ENCODE peak calls at places on chromosomes 2 and 18, in seven cellular contexts. L, X, O, F, T, K and E are unnamed samples.
A peak's percentile ranks its signal among the peaks of the same experiment; 100 is the strongest.

GRCh38 chr2:69524799-69525198 is 87.6 kb upstream of the NFU1 start:
- DNase-seq in L (no peak), X (no peak), O (no peak), F (no peak), T (no peak), K (peak; percentile 47), E (no peak)

GRCh38 chr2:7997279-7997678 is 684.6 kb upstream of the ID2 start:
- DNase-seq in L (no peak), X (no peak), O (no peak), F (no peak), T (no peak), K (no peak), E (no peak)

GRCh38 chr2:231460073-231460861 is 4.0 kb downstream of the NCL start:
- DNase-seq in L (no peak), X (no peak), O (no peak), F (no peak), T (no peak), K (no peak), E (no peak)

GRCh38 chr2:144678741-144679140 is 158.8 kb upstream of the ZEB2 start:
- DNase-seq in L (no peak), X (no peak), O (no peak), F (no peak), T (no peak), K (peak; percentile 37), E (no peak)

GRCh38 chr2:40545645-40546044 is 93.8 kb upstream of the SLC8A1 start:
- DNase-seq in L (no peak), X (no peak), O (no peak), F (no peak), T (no peak), K (no peak), E (no peak)

GRCh38 chr2:190467575-190468083 is 59.5 kb downstream of the MFSD6 start:
- DNase-seq in L (no peak), X (no peak), O (peak; percentile 20), F (no peak), T (no peak), K (no peak), E (no peak)

GRCh38 chr2:189557373-189557772 is 23.2 kb downstream of the SLC40A1 start:
- DNase-seq in L (no peak), X (no peak), O (no peak), F (no peak), T (no peak), K (peak; percentile 88), E (no peak)

GRCh38 chr18:48021273-48021914 is 90.9 kb upstream of the SMAD2 start:
- DNase-seq in L (no peak), X (peak; percentile 10), O (no peak), F (no peak), T (no peak), K (no peak), E (no peak)

GRCh38 chr18:32714571-32715148 is 58.2 kb downstream of the KLHL14 start:
- DNase-seq in L (peak; percentile 4), X (peak; percentile 37), O (peak; percentile 69), F (no peak), T (no peak), K (peak; percentile 76), E (peak; percentile 14)

GRCh38 chr2:231007159-231008045 is 11.5 kb downstream of the SPATA3 start:
- DNase-seq in L (no peak), X (no peak), O (no peak), F (no peak), T (no peak), K (peak; percentile 13), E (no peak)

GRCh38 chr2:217756375-217757107 is 246.3 kb downstream of the TNS1 start:
- DNase-seq in L (peak; percentile 97), X (peak; percentile 93), O (peak; percentile 63), F (peak; percentile 76), T (peak; percentile 65), K (peak; percentile 18), E (no peak)

GRCh38 chr2:215654177-215654850 is 218.4 kb upstream of the FN1 start:
- DNase-seq in L (no peak), X (no peak), O (peak; percentile 76), F (no peak), T (no peak), K (no peak), E (peak; percentile 66)

GRCh38 chr2:86622878-86623548 is 652 bp downstream of the RNF103 start:
- DNase-seq in L (peak; percentile 29), X (peak; percentile 31), O (no peak), F (peak; percentile 79), T (peak; percentile 58), K (no peak), E (no peak)

GRCh38 chr18:66344227-66344626 is 259.7 kb downstream of the CDH19 start:
- DNase-seq in L (no peak), X (no peak), O (no peak), F (no peak), T (no peak), K (peak; percentile 25), E (no peak)

GRCh38 chr2:160005908-160006307 is 56.5 kb downstream of the PLA2R1 start:
- DNase-seq in L (no peak), X (no peak), O (no peak), F (no peak), T (no peak), K (no peak), E (no peak)

GRCh38 chr2:166610180-166610919 is 116.3 kb upstream of the SCN7A start:
- DNase-seq in L (no peak), X (peak; percentile 66), O (no peak), F (no peak), T (no peak), K (no peak), E (no peak)

GRCh38 chr2:139828011-139828410 is 1047.8 kb upstream of the NXPH2 start:
- DNase-seq in L (no peak), X (no peak), O (no peak), F (no peak), T (no peak), K (no peak), E (no peak)

GRCh38 chr2:3151153-3151918 is 226.3 kb downstream of the EIPR1 start:
- DNase-seq in L (no peak), X (no peak), O (no peak), F (no peak), T (no peak), K (no peak), E (no peak)

GRCh38 chr2:190891370-190891769 is 10.7 kb downstream of the GLS start:
- DNase-seq in L (no peak), X (no peak), O (no peak), F (no peak), T (no peak), K (no peak), E (no peak)

GRCh38 chr18:55552498-55553189 is 35.3 kb downstream of the TCF4 start:
- DNase-seq in L (peak; percentile 31), X (no peak), O (peak; percentile 35), F (no peak), T (no peak), K (no peak), E (no peak)

GRCh38 chr2:138470941-138471340 is 30.6 kb upstream of the SPOPL start:
- DNase-seq in L (no peak), X (no peak), O (no peak), F (no peak), T (no peak), K (no peak), E (no peak)

GRCh38 chr2:95275601-95276243 is 1.5 kb downstream of the PROM2 start:
- DNase-seq in L (no peak), X (peak; percentile 9), O (peak; percentile 8), F (peak; percentile 48), T (peak; percentile 68), K (peak; percentile 38), E (no peak)

GRCh38 chr18:63150326-63150725 is 169.2 kb downstream of the BCL2 start:
- DNase-seq in L (no peak), X (no peak), O (no peak), F (no peak), T (no peak), K (no peak), E (no peak)

GRCh38 chr2:96909651-96910050 is 39.8 kb upstream of the SEMA4C start:
- DNase-seq in L (no peak), X (no peak), O (no peak), F (no peak), T (no peak), K (no peak), E (no peak)

GRCh38 chr2:98717625-98718024 is 13.3 kb downstream of the MGAT4A start:
- DNase-seq in L (no peak), X (no peak), O (no peak), F (no peak), T (no peak), K (no peak), E (no peak)

GRCh38 chr2:108583903-108584520 is 49.7 kb downstream of the LIMS1 start:
- DNase-seq in L (peak; percentile 54), X (peak; percentile 40), O (peak; percentile 89), F (no peak), T (no peak), K (peak; percentile 69), E (peak; percentile 63)
- TF ChIP-seq CTCF in L (peak; percentile 71), X (peak; percentile 49), O (peak; percentile 79), F (peak; percentile 84), T (peak; percentile 76), K (peak; percentile 86), E (peak; percentile 77)

GRCh38 chr18:158128-159036 is at the start of gene USP14:
- DNase-seq in L (peak; percentile 93), X (peak; percentile 97), O (peak; percentile 98), F (peak; percentile 98), T (peak; percentile 96), K (peak; percentile 89), E (peak; percentile 87)
- TF ChIP-seq CTCF in L (no peak), X (no peak), O (no peak), F (no peak), T (no peak), K (no peak), E (no peak)

DNA sequence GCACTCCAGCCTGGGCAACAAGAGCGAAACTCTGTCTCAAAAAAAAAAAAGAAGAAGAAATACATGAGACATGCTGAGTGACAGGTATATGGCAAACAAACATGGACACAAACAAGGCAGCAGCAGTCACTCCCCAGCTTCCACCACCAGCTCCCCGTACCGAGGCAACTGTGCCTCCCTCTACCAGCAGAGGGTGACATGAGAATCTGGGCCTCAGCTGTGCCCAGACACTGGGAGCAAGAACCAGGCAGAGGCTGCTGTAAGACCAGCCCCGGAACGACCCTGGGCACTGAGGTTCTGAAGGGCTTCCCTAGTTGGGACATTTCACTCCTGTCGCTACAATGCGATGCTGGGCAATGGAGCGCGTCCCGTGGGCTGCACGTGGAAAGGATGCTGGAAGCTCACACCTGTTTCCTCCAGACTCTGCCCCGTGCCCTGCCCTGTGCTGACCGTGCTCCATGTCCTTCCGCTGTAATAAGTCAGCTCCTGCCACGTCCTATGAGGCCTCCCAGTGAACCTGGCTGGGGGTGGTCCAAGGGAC is 37.1 kb downstream of the BOK start:
- DNase-seq in L (peak; percentile 48), X (peak; percentile 50), O (no peak), F (no peak), T (no peak), K (no peak), E (no peak)
- TF ChIP-seq CTCF in L (peak; percentile 65), X (no peak), O (peak; percentile 25), F (no peak), T (no peak), K (no peak), E (peak; percentile 50)

DNA sequence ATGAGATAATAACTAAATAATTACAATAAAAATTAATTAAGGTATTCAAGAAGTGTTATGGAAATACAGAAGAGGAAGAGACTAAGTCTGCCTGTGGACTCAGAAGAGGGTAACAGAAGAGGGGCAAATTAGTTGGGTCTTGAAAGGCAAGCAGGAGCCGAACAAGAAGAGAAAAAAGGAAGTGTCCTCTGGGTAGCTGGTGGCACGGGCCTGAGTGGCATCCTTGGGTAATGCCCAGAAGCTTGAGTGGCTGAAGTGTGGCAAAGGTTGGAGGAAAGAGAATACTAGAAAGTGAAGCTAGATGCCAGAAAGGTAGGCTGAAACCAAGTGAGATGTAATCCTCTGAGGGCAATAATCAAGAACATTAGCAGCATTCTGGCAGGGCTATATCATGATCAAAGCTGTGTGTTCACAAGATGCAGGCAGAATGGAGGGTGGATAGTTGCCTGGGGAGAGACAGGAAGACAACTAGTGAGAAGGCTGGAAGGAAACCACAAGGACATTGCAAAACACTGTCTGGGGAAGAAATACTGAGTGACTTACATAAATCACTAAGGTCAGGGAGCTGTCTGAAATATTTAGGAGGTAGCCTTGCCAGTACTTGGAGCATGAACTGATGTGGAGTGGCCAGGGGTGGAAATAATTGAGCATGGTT is 16.2 kb downstream of the DOCK10 start:
- DNase-seq in L (no peak), X (no peak), O (peak; percentile 76), F (peak; percentile 61), T (no peak), K (peak; percentile 59), E (no peak)
- TF ChIP-seq CTCF in L (no peak), X (no peak), O (no peak), F (no peak), T (no peak), K (no peak), E (no peak)